ENCODE peak calls at places on chromosome 14, in ten cellular contexts. L is stimulated activated CD4-positive, alpha-beta T cell treated with anti-CD3 and anti-CD28 coated beads, Interleukin-1b, Interleukin-23, amount 100 ng/mL, for 1 hour; Y is HT-29; C is WTC11; M is occipital lobe; W is fibroblast of the aortic adventitia; E is ascending aorta; R is DMS 273 treated with DMSO at 0.1 percent for 48 hours; B is frontal cortex; D is fibroblast of villous mesenchyme. V is an unnamed sample.

GRCh38 chr14:53043107-53043704 is 92.4 kb upstream of the FERMT2 start:
- DNase-seq in L (no peak), Y (no peak), C (no peak), M (no peak), W (peak), E (peak), R (no peak), B (no peak), D (peak), V (no peak)

GRCh38 chr14:92670177-92670576 is 78.2 kb downstream of the LGMN start:
- DNase-seq in L (no peak), Y (no peak), C (no peak), M (no peak), W (peak), E (peak), R (peak), B (no peak), D (peak), V (peak)

GRCh38 chr14:102344485-102344884 is 18.2 kb downstream of the CINP start:
- DNase-seq in L (no peak), Y (no peak), C (no peak), M (peak), W (no peak), E (no peak), R (no peak), B (no peak), D (no peak), V (no peak)

GRCh38 chr14:50094056-50094455 is 22.3 kb downstream of the VCPKMT start:
- DNase-seq in L (no peak), Y (no peak), C (no peak), M (no peak), W (no peak), E (no peak), R (no peak), B (no peak), D (no peak), V (no peak)

GRCh38 chr14:92967346-92967926 is 44.5 kb downstream of the CHGA start:
- DNase-seq in L (no peak), Y (no peak), C (no peak), M (no peak), W (peak), E (no peak), R (no peak), B (no peak), D (no peak), V (no peak)

GRCh38 chr14:68680541-68681051 is 112.3 kb downstream of the ZFP36L1 start:
- DNase-seq in L (no peak), Y (no peak), C (no peak), M (no peak), W (peak), E (no peak), R (no peak), B (no peak), D (peak), V (no peak)

GRCh38 chr14:64464695-64465094 is 604 bp upstream of the AKAP5 start:
- DNase-seq in L (no peak), Y (peak), C (no peak), M (no peak), W (no peak), E (no peak), R (no peak), B (no peak), D (no peak), V (no peak)

GRCh38 chr14:83473416-83473815 is 1939.8 kb upstream of the SEL1L start:
- DNase-seq in L (no peak), Y (no peak), C (no peak), M (no peak), W (no peak), E (no peak), R (no peak), B (no peak), D (no peak), V (no peak)

GRCh38 chr14:72064501-72064900 is 132.3 kb downstream of the RGS6 start:
- DNase-seq in L (no peak), Y (no peak), C (no peak), M (no peak), W (no peak), E (no peak), R (no peak), B (no peak), D (no peak), V (no peak)

GRCh38 chr14:71338153-71338552 is 430.9 kb downstream of the PCNX1 start:
- DNase-seq in L (no peak), Y (no peak), C (no peak), M (no peak), W (no peak), E (no peak), R (no peak), B (no peak), D (no peak), V (no peak)

GRCh38 chr14:95340201-95340697 is 20.5 kb upstream of the CLMN start:
- DNase-seq in L (no peak), Y (peak), C (no peak), M (no peak), W (no peak), E (no peak), R (no peak), B (no peak), D (no peak), V (no peak)

GRCh38 chr14:54617467-54617866 is 50.5 kb downstream of the SAMD4A start:
- DNase-seq in L (no peak), Y (no peak), C (no peak), M (no peak), W (peak), E (no peak), R (no peak), B (no peak), D (no peak), V (no peak)

GRCh38 chr14:85296466-85297210 is 233.3 kb upstream of the FLRT2 start:
- DNase-seq in L (no peak), Y (peak), C (no peak), M (no peak), W (peak), E (no peak), R (no peak), B (no peak), D (peak), V (no peak)

GRCh38 chr14:68924392-68925158 is 54.5 kb downstream of the ACTN1 start:
- DNase-seq in L (no peak), Y (no peak), C (no peak), M (no peak), W (no peak), E (peak), R (no peak), B (no peak), D (no peak), V (no peak)

GRCh38 chr14:96802963-96803362 is 5.8 kb downstream of the VRK1 start:
- DNase-seq in L (no peak), Y (no peak), C (no peak), M (no peak), W (no peak), E (no peak), R (no peak), B (no peak), D (no peak), V (no peak)

GRCh38 chr14:101508948-101509729 is 52.2 kb upstream of the DIO3 start:
- DNase-seq in L (no peak), Y (no peak), C (peak), M (no peak), W (no peak), E (peak), R (no peak), B (no peak), D (no peak), V (peak)

GRCh38 chr14:104082807-104083206 is 2.7 kb upstream of the ASPG start:
- DNase-seq in L (no peak), Y (no peak), C (no peak), M (no peak), W (no peak), E (no peak), R (no peak), B (peak), D (no peak), V (peak)

GRCh38 chr14:22226381-22226780 is 362.6 kb downstream of the DAD1 start:
- DNase-seq in L (no peak), Y (no peak), C (no peak), M (no peak), W (no peak), E (no peak), R (no peak), B (no peak), D (no peak), V (no peak)

GRCh38 chr14:59728294-59728693 is 142.3 kb downstream of the RTN1 start:
- DNase-seq in L (no peak), Y (no peak), C (no peak), M (no peak), W (no peak), E (no peak), R (peak), B (no peak), D (no peak), V (no peak)

V was measured in left cardiac atrium.